ENCODE peak calls at places on chromosome 12, in five cellular contexts. P is right cardiac atrium, G is tibial nerve, F is spleen, T is left lung. N is an unnamed sample. For H3K4me1, the result is how much of the 10 kb centered on the place peaks cover.

GRCh38 chr12:131784909-131785762 is 43.1 kb upstream of the MMP17 start:
- DNase-seq in T (no peak), P (no peak), F (no peak), G (no peak), N (no peak)

GRCh38 chr12:113935459-113935858 is 30.7 kb downstream of the RBM19 start:
- DNase-seq in P (no peak), G (no peak), F (no peak), T (no peak), N (no peak)

GRCh38 chr12:9143137-9143536 is 27.4 kb upstream of the A2M start:
- DNase-seq in T (no peak), F (no peak), P (no peak), G (no peak), N (no peak)

GRCh38 chr12:121908702-121909101 is 9.7 kb upstream of the CFAP251 start:
- DNase-seq in P (no peak), T (no peak), F (no peak), G (no peak), N (no peak)

GRCh38 chr12:58408516-58408915 is 467.1 kb downstream of the ATP23 start:
- DNase-seq in T (no peak), G (no peak), P (peak), F (no peak), N (no peak)

GRCh38 chr12:42446761-42447160 is 120.8 kb downstream of the PPHLN1 start:
- DNase-seq in F (no peak), G (no peak), T (no peak), P (no peak), N (no peak)

GRCh38 chr12:54598966-54599365 is 10.5 kb upstream of the PPP1R1A start:
- DNase-seq in T (no peak), P (no peak), G (no peak), F (peak), N (no peak)

GRCh38 chr12:32549675-32550079 is 129.4 kb upstream of the DNM1L start:
- DNase-seq in T (no peak), G (peak), P (peak), F (no peak), N (no peak)

GRCh38 chr12:122459211-122459610 is 36.7 kb upstream of the CLIP1 start:
- DNase-seq in F (no peak), T (no peak), P (no peak), G (no peak), N (no peak)

GRCh38 chr12:20030847-20031246 is 337.5 kb upstream of the PDE3A start:
- DNase-seq in F (no peak), P (no peak), G (no peak), T (no peak), N (no peak)

GRCh38 chr12:73769337-73769736 is 768.3 kb upstream of the ATXN7L3B start:
- DNase-seq in P (peak), T (no peak), G (no peak), F (no peak), N (no peak)

GRCh38 chr12:8054821-8055220 is 11.3 kb downstream of the C3AR1 start:
- DNase-seq in T (no peak), G (peak), P (peak), F (no peak), N (no peak)

GRCh38 chr12:67045650-67046049 is 223.5 kb upstream of the CAND1 start:
- DNase-seq in F (no peak), G (no peak), T (no peak), P (no peak), N (no peak)

GRCh38 chr12:25376985-25377384 is 126.3 kb upstream of the KRAS start:
- DNase-seq in F (no peak), G (no peak), T (no peak), P (no peak), N (no peak)

GRCh38 chr12:16421806-16422205 is 74.4 kb downstream of the MGST1 start:
- DNase-seq in T (no peak), G (no peak), P (no peak), F (no peak), N (no peak)

GRCh38 chr12:131860472-131861260 is 32.5 kb downstream of the MMP17 start:
- DNase-seq in G (peak), P (peak), T (peak), F (peak), N (no peak)

GRCh38 chr12:31682136-31682962 is 22.9 kb downstream of the ETFBKMT start:
- DNase-seq in P (no peak), F (peak), T (no peak), G (peak), N (no peak)

GRCh38 chr12:115926037-115926670 is 351.3 kb downstream of the MED13L start:
- DNase-seq in T (no peak), F (no peak), P (no peak), G (no peak), N (no peak)

GRCh38 chr12:88574278-88574677 is 6.0 kb downstream of the KITLG start:
- DNase-seq in P (no peak), T (no peak), F (no peak), G (no peak), N (no peak)

GRCh38 chr12:88570103-88570502 is 10.2 kb downstream of the KITLG start:
- DNase-seq in P (no peak), T (no peak), F (no peak), G (no peak), N (no peak)

GRCh38 chr12:88575361-88575959 is 4.8 kb downstream of the KITLG start:
- DNase-seq in G (no peak), T (no peak), P (no peak), F (no peak), N (no peak)

GRCh38 chr12:88571543-88571942 is 8.7 kb downstream of the KITLG start:
- DNase-seq in T (no peak), G (no peak), P (no peak), F (no peak), N (no peak)

DNA sequence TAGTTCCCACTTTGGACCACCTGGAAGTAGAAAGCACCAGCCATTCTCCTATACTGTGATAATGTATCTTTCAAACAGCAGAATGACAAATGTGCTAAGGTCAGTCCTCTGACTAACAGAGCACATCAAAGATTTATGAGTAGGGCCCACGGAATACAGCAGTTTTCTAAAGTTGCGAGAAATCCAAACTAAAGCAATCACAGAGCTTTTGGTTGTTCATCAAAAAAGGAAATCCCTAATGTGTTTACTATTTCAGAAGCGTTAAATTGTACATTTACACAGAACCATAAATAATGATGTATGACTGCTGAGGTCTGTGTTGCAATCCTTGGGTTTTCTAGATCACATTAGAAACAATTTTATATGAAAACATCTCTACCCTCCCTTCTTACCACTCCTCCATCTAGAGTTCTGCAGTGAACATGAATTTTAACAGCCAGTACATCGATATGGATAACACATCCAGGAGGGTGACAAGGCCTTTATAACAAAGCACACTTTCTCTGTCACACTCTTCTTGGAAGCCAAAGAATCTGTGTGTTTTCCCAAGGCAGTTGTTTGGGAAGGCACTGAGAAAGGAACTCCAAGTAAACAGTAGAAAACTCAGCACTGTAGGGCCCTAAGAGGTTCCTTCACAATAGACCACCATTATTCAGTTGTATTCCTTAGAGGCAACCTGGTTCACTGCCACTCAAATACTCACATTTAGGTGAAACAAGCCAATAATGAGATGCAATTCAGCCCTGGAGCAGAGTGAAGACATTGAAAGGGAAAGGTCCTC is 7.3 kb downstream of the KITLG start:
- DNase-seq in G (no peak), F (no peak), P (no peak), T (no peak), N (no peak)
- H3K4me1 ChIP-seq in G (under half), F (under half), P (under half), T (under half), N (under half)

DNA sequence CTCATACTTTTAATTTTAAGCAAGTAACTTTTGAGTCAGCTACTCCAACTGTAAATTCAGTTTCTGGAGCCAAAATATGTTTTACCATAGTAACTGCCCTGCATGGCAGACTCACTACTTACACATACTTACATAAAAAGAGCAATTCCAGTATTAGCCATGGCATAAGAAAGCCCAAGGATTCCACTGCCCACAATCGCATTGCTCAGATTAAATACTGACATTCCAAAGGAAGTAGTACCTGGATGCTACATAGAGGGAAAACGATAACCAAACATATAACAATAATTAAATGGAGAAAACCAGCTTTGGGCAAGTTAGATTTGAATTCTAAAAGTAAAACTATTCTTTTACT is 2.2 kb downstream of the SLC38A2 start:
- DNase-seq in G (no peak), T (no peak), F (no peak), P (no peak), N (no peak)
- H3K27ac ChIP-seq in G (peak), T (peak), F (peak), P (no peak), N (peak)

DNA sequence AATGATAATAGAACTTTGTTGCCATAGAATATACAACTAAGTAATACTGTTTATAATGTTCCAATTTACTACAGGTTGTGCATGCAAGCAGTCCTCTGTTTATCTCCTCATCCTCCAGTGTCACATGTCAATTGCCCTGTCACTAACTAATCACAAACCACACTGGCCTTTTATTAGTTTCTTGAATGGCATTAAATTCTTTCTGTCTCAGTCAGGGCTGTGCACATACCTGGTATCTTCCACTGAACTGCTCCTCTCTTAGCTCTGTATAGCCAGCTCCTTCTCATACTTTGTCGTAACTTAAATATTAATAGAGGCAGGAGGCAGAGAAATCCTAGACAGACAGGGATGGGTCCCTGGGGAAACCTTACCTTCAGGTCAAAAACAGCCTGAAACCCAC is 24.0 kb downstream of the GABARAPL1 start:
- DNase-seq in P (no peak), G (no peak), T (no peak), F (no peak), N (no peak)
- H3K4me1 ChIP-seq in P (under half), G (under half), T (under half), F (under half), N (under half)

GRCh38 chr12:52749827-52750226 is 27.3 kb downstream of the KRT76 start:
- DNase-seq in G (no peak), T (no peak), P (no peak), F (no peak), N (no peak)
- H3K27ac ChIP-seq in G (no peak), T (no peak), P (no peak), F (no peak), N (no peak)

GRCh38 chr12:107468976-107469375 is 216.6 kb upstream of the PWP1 start:
- DNase-seq in P (no peak), F (peak), T (no peak), G (no peak), N (no peak)
- H3K4me1 ChIP-seq in P (under half), F (under half), T (under half), G (under half), N (under half)

DNA sequence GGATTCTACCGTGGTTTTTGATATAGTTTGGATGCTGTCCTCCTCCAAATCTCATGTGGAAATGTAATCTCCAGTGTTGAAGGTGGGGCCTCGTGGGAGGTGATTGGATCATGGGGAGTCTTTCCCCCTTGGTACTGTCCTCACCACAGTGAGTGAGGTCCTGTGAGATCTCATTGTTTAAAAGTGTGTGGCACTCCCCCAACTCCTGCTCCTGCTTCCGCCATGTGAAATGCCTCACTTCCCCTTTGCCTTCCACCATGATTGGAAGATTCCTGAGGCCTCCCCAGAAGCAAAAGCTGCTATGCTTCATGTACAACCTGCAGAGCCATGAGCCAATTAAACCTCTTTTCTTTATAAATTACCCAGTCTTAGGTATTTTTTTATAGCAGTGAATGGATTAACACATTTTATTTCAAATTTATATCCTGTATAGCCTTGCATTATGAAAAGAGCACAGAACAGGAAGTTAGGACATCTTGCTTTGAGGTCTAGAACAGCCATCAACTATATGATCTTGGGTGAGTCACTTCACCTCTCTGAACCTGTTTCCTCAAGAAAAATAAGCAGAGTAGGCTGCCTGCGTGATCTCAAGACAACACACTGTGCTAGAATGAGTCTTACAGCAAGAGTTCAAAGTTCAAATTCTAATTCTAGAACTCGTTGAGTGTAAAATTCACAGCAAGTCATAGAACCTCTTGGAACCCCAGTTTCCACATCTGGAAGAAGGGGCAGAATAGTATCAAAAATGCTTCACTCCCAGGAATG is 160.9 kb upstream of the EEA1 start:
- DNase-seq in T (no peak), G (no peak), P (no peak), F (no peak), N (no peak)
- H3K27ac ChIP-seq in T (no peak), G (no peak), P (no peak), F (no peak), N (no peak)

DNA sequence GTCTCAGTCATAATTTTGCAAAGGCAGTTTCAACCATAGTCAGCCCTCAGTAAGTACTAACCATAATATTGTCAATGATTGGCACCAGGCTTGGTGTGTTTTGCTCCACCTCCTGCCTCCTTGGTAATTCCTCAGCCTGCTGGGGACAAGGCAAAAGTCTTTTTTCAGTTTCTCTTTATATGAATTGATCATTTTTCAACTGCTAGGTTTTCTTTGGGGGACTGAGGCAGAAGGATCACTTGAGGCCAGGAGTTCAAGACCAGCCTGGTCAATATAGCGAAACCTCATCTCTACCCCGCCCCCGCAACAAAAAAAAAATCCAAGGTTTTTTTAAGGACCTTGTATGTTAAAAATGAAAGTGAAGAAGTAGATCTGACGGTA is 126.7 kb upstream of the AMIGO2 start:
- DNase-seq in T (no peak), F (no peak), G (no peak), P (no peak), N (no peak)
- H3K4me1 ChIP-seq in T (under half), F (half or more), G (under half), P (under half), N (under half)

GRCh38 chr12:78457951-78458350 is 406.6 kb upstream of the SYT1 start:
- DNase-seq in T (no peak), F (no peak), P (no peak), G (no peak), N (no peak)
- H3K27ac ChIP-seq in T (no peak), F (no peak), P (no peak), G (no peak), N (no peak)

GRCh38 chr12:27541031-27541719 is 17.2 kb downstream of the PPFIBP1 start:
- DNase-seq in P (peak), F (no peak), T (no peak), G (no peak), N (no peak)
- H3K4me1 ChIP-seq in P (under half), F (under half), T (under half), G (under half), N (under half)

DNA sequence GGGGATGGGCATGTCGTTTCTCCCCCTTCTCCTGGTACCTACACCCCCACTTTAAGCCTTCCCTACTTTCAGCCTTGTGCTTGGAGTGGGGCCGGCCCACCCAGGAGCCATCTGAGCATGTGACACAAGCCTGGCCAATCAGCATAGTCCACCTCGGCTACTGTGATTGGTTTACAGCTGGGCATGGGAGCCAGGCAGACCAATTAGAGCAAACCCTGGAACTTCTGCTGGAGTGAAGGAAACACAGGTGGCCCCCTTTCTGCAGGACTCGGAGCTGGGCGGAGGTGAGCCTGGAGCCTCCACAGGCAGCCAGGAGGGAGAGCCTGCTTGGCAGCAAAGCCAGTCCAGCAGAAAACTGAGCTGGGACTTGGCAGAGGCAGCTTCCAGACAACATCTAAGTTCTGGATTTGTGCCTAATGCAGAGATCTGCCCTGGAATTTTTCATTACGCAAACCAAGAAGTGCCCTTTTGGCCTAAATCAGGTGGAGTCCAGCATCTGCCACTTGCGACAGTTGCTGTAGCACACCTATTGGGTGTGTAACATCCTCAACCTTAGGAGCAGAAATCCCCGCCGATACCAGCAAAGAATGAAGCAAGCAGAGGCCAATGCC is 59.5 kb downstream of the SCARB1 start:
- DNase-seq in T (peak), F (no peak), P (no peak), G (peak), N (peak)
- H3K27ac ChIP-seq in T (no peak), F (no peak), P (no peak), G (no peak), N (no peak)

N was measured in thoracic aorta.